ENCODE peak calls at places on chromosomes 4 and X, in ten cellular contexts. One of them, this sample, is unnamed.
A peak's percentile ranks its signal among the peaks of the same experiment; 100 is the strongest.

GRCh38 chr4:73257995-73258667 is 467 bp downstream of the ANKRD17 start:
- DNase-seq in thoracic aorta: peak; percentile 8
- DNase-seq in SK-N-SH: peak; percentile 57
- DNase-seq in PC-3: peak; percentile 35
- DNase-seq in lung: peak; percentile 29
- DNase-seq in stomach: no peak
- DNase-seq in Caco-2: peak; percentile 55
- DNase-seq in adrenal gland: peak; percentile 46
- DNase-seq in uterus: peak; percentile 31
- DNase-seq in lower lobe of right lung: no peak
- DNase-seq in this sample: peak; percentile 33

GRCh38 chr4:86400216-86400615 is 40.4 kb upstream of the MAPK10 start:
- DNase-seq in thoracic aorta: no peak
- DNase-seq in SK-N-SH: no peak
- DNase-seq in PC-3: no peak
- DNase-seq in lung: no peak
- DNase-seq in stomach: no peak
- DNase-seq in Caco-2: no peak
- DNase-seq in adrenal gland: no peak
- DNase-seq in uterus: no peak
- DNase-seq in lower lobe of right lung: no peak
- DNase-seq in this sample: no peak

GRCh38 chr4:74757136-74757535 is 37.2 kb downstream of the BTC start:
- DNase-seq in thoracic aorta: no peak
- DNase-seq in SK-N-SH: no peak
- DNase-seq in PC-3: no peak
- DNase-seq in lung: no peak
- DNase-seq in stomach: no peak
- DNase-seq in Caco-2: no peak
- DNase-seq in adrenal gland: no peak
- DNase-seq in uterus: no peak
- DNase-seq in lower lobe of right lung: no peak
- DNase-seq in this sample: no peak

GRCh38 chrX:139924696-139925094 is 8.2 kb downstream of the ATP11C start:
- DNase-seq in thoracic aorta: no peak
- DNase-seq in SK-N-SH: no peak
- DNase-seq in PC-3: no peak
- DNase-seq in lung: no peak
- DNase-seq in stomach: no peak
- DNase-seq in Caco-2: no peak
- DNase-seq in adrenal gland: no peak
- DNase-seq in uterus: no peak
- DNase-seq in lower lobe of right lung: no peak
- DNase-seq in this sample: no peak

GRCh38 chrX:119646515-119646914 is 40.3 kb upstream of the NKRF start:
- DNase-seq in thoracic aorta: no peak
- DNase-seq in SK-N-SH: no peak
- DNase-seq in PC-3: no peak
- DNase-seq in lung: no peak
- DNase-seq in stomach: no peak
- DNase-seq in Caco-2: no peak
- DNase-seq in adrenal gland: no peak
- DNase-seq in uterus: no peak
- DNase-seq in lower lobe of right lung: no peak
- DNase-seq in this sample: no peak

GRCh38 chr4:70666369-70666768 is at the start of gene JCHAIN:
- DNase-seq in thoracic aorta: no peak
- DNase-seq in SK-N-SH: no peak
- DNase-seq in PC-3: peak; percentile 23
- DNase-seq in lung: no peak
- DNase-seq in stomach: no peak
- DNase-seq in Caco-2: no peak
- DNase-seq in adrenal gland: no peak
- DNase-seq in uterus: no peak
- DNase-seq in lower lobe of right lung: no peak
- DNase-seq in this sample: no peak

GRCh38 chr4:106494066-106494465 is 125.5 kb upstream of the GIMD1 start:
- DNase-seq in thoracic aorta: no peak
- DNase-seq in SK-N-SH: no peak
- DNase-seq in PC-3: peak; percentile 11
- DNase-seq in lung: no peak
- DNase-seq in stomach: no peak
- DNase-seq in Caco-2: no peak
- DNase-seq in adrenal gland: no peak
- DNase-seq in uterus: no peak
- DNase-seq in lower lobe of right lung: no peak
- DNase-seq in this sample: no peak

GRCh38 chrX:10143071-10143983 is 13.4 kb upstream of the CLCN4 start:
- DNase-seq in thoracic aorta: no peak
- DNase-seq in SK-N-SH: no peak
- DNase-seq in PC-3: no peak
- DNase-seq in lung: no peak
- DNase-seq in stomach: no peak
- DNase-seq in Caco-2: no peak
- DNase-seq in adrenal gland: no peak
- DNase-seq in uterus: no peak
- DNase-seq in lower lobe of right lung: no peak
- DNase-seq in this sample: no peak

GRCh38 chr4:187069398-187069797 is 345.7 kb upstream of the FAT1 start:
- DNase-seq in thoracic aorta: no peak
- DNase-seq in SK-N-SH: no peak
- DNase-seq in PC-3: no peak
- DNase-seq in lung: no peak
- DNase-seq in stomach: no peak
- DNase-seq in Caco-2: no peak
- DNase-seq in adrenal gland: no peak
- DNase-seq in uterus: no peak
- DNase-seq in lower lobe of right lung: no peak
- DNase-seq in this sample: no peak

GRCh38 chr4:34193451-34194154 is 2050.7 kb downstream of the ARAP2 start:
- DNase-seq in thoracic aorta: no peak
- DNase-seq in SK-N-SH: no peak
- DNase-seq in PC-3: peak; percentile 25
- DNase-seq in lung: no peak
- DNase-seq in stomach: no peak
- DNase-seq in Caco-2: no peak
- DNase-seq in adrenal gland: no peak
- DNase-seq in uterus: no peak
- DNase-seq in lower lobe of right lung: no peak
- DNase-seq in this sample: no peak

GRCh38 chrX:8319359-8319758 is 145.3 kb upstream of the VCX3B start:
- DNase-seq in thoracic aorta: no peak
- DNase-seq in SK-N-SH: no peak
- DNase-seq in PC-3: no peak
- DNase-seq in lung: no peak
- DNase-seq in stomach: no peak
- DNase-seq in Caco-2: no peak
- DNase-seq in adrenal gland: no peak
- DNase-seq in uterus: no peak
- DNase-seq in lower lobe of right lung: no peak
- DNase-seq in this sample: no peak

GRCh38 chr4:119041951-119042560 is 93.6 kb upstream of the MYOZ2 start:
- DNase-seq in thoracic aorta: no peak
- DNase-seq in SK-N-SH: peak; percentile 63
- DNase-seq in PC-3: peak; percentile 77
- DNase-seq in lung: peak; percentile 56
- DNase-seq in stomach: peak; percentile 60
- DNase-seq in Caco-2: peak; percentile 72
- DNase-seq in adrenal gland: peak; percentile 60
- DNase-seq in uterus: peak; percentile 47
- DNase-seq in lower lobe of right lung: no peak
- DNase-seq in this sample: peak; percentile 45

GRCh38 chrX:121000589-121000988 is 15.0 kb upstream of the CT47A1 start:
- DNase-seq in thoracic aorta: no peak
- DNase-seq in SK-N-SH: peak; percentile 3
- DNase-seq in PC-3: peak; percentile 75
- DNase-seq in lung: no peak
- DNase-seq in stomach: no peak
- DNase-seq in Caco-2: no peak
- DNase-seq in adrenal gland: no peak
- DNase-seq in uterus: no peak
- DNase-seq in lower lobe of right lung: no peak
- DNase-seq in this sample: no peak

DNA sequence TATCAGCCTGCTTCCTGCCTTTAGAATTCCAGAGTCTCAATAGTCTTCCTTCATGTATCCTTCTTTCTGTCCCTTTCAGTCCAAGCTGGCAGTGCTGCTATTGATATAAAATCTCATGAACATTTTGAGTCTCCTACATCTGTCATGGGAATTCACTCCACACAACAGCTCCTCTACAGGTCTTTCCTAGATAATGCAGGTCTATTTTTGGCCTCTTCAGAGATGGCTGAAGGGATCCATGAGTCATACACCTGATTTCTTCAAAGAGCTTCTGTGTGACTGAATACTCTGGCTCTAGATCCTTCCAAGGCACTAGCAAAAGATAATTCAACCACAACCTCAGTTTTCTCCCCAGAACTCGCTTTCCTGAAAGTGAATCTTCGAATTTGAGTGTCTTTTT is 115.4 kb downstream of the STPG2 start:
- DNase-seq in thoracic aorta: no peak
- DNase-seq in SK-N-SH: no peak
- DNase-seq in PC-3: peak; percentile 81
- DNase-seq in lung: no peak
- DNase-seq in stomach: no peak
- DNase-seq in Caco-2: no peak
- DNase-seq in adrenal gland: no peak
- DNase-seq in uterus: no peak
- DNase-seq in lower lobe of right lung: no peak
- DNase-seq in this sample: no peak
- TF ChIP-seq CTCF in thoracic aorta: no peak
- TF ChIP-seq CTCF in SK-N-SH: peak; percentile 31
- TF ChIP-seq CTCF in PC-3: peak; percentile 59
- TF ChIP-seq CTCF in lung: no peak
- TF ChIP-seq CTCF in stomach: no peak
- TF ChIP-seq CTCF in Caco-2: no peak
- TF ChIP-seq CTCF in adrenal gland: peak; percentile 2
- TF ChIP-seq CTCF in uterus: no peak
- TF ChIP-seq CTCF in lower lobe of right lung: no peak
- TF ChIP-seq CTCF in this sample: no peak

GRCh38 chrX:24023538-24023937 is 3.4 kb downstream of the KLHL15 start:
- DNase-seq in thoracic aorta: no peak
- DNase-seq in SK-N-SH: no peak
- DNase-seq in PC-3: no peak
- DNase-seq in lung: no peak
- DNase-seq in stomach: no peak
- DNase-seq in Caco-2: no peak
- DNase-seq in adrenal gland: no peak
- DNase-seq in uterus: no peak
- DNase-seq in lower lobe of right lung: no peak
- DNase-seq in this sample: no peak
- H3K4me3 ChIP-seq in thoracic aorta: peak overlapping the region; percentile 89
- H3K4me3 ChIP-seq in SK-N-SH: peak overlapping the region; percentile 76
- H3K4me3 ChIP-seq in PC-3: peak overlapping the region; percentile 97
- H3K4me3 ChIP-seq in lung: no peak overlapping the region
- H3K4me3 ChIP-seq in stomach: peak overlapping the region; percentile 71
- H3K4me3 ChIP-seq in Caco-2: peak overlapping the region; percentile 79
- H3K4me3 ChIP-seq in adrenal gland: no peak overlapping the region
- H3K4me3 ChIP-seq in uterus: no peak overlapping the region
- H3K4me3 ChIP-seq in lower lobe of right lung: peak overlapping the region; percentile 75
- H3K4me3 ChIP-seq in this sample: peak overlapping the region; percentile 78

DNA sequence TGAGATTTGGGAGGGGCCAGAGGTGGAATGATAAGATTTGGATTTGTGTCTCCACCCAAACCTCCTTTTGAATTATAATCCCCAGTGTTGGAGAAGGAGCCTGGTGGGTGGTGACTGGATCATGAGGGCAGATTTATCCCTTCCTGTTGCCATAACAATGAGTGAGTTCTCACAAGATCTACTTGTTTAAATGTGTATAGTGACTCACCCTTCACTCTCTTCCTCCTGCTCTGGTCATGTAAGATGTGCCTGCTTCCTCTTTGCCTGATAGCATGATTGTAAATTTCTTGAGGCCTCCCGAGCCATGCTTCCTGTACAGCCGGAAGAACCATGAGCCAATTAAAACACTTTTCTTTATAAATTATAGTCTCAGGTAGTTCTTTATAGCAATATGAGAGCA is 348.6 kb downstream of the AR start:
- DNase-seq in thoracic aorta: no peak
- DNase-seq in SK-N-SH: no peak
- DNase-seq in PC-3: no peak
- DNase-seq in lung: no peak
- DNase-seq in stomach: no peak
- DNase-seq in Caco-2: no peak
- DNase-seq in adrenal gland: no peak
- DNase-seq in uterus: no peak
- DNase-seq in lower lobe of right lung: no peak
- DNase-seq in this sample: no peak
- H3K9me3 ChIP-seq in thoracic aorta: no peaks in the 10 kb centered on the region
- H3K9me3 ChIP-seq in SK-N-SH: peaks cover 8% of the 10 kb centered on the region
- H3K9me3 ChIP-seq in PC-3: peaks cover 3% of the 10 kb centered on the region
- H3K9me3 ChIP-seq in lung: peaks cover 18% of the 10 kb centered on the region
- H3K9me3 ChIP-seq in stomach: peaks cover 47% of the 10 kb centered on the region
- H3K9me3 ChIP-seq in Caco-2: no peaks in the 10 kb centered on the region
- H3K9me3 ChIP-seq in adrenal gland: peaks cover 6% of the 10 kb centered on the region
- H3K9me3 ChIP-seq in uterus: no peaks in the 10 kb centered on the region
- H3K9me3 ChIP-seq in lower lobe of right lung: no peaks in the 10 kb centered on the region
- H3K9me3 ChIP-seq in this sample: peaks cover 9% of the 10 kb centered on the region

GRCh38 chrX:42519666-42520231 is 258.2 kb downstream of the PPP1R2C start:
- DNase-seq in thoracic aorta: peak; percentile 3
- DNase-seq in SK-N-SH: no peak
- DNase-seq in PC-3: peak; percentile 27
- DNase-seq in lung: no peak
- DNase-seq in stomach: no peak
- DNase-seq in Caco-2: no peak
- DNase-seq in adrenal gland: no peak
- DNase-seq in uterus: no peak
- DNase-seq in lower lobe of right lung: no peak
- DNase-seq in this sample: no peak
- TF ChIP-seq CTCF in thoracic aorta: no peak
- TF ChIP-seq CTCF in SK-N-SH: peak; percentile 26
- TF ChIP-seq CTCF in PC-3: no peak
- TF ChIP-seq CTCF in lung: no peak
- TF ChIP-seq CTCF in stomach: no peak
- TF ChIP-seq CTCF in Caco-2: no peak
- TF ChIP-seq CTCF in adrenal gland: no peak
- TF ChIP-seq CTCF in uterus: no peak
- TF ChIP-seq CTCF in lower lobe of right lung: no peak
- TF ChIP-seq CTCF in this sample: no peak

DNA sequence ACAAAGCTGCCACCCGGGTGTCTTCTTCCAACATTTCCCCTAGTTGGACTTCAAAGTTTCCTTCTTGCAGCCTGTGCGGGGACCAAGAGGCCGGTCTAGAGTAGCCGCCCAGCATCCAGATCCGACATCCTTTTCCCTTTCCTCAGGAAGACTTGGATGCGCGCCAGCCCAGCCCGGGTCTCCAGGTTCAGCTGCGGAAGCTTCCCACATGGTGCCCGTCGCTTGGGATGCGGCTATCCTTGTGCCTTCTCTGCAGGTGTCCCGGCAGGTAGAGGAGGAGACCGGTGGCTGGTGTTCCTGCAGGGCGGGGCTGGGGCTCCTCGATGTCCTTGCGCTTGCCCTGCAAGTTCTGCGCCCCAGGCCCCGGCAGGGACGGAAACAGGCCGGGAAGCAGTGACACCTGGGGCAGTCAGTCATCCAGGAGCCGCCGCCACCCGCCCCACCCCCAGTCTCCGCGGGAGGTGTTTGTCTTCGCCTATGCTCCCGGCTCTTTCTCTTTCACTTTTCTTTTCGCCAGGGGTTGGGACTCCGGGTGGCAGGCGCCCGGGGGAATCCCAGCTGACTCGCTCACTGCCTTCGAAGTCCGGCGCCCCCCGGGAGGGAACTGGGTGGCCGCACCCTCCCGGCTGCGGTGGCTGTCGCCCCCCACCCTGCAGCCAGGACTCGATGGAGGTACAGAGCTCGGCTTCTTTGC is at the start of gene IL15:
- DNase-seq in thoracic aorta: peak; percentile 36
- DNase-seq in SK-N-SH: peak; percentile 70
- DNase-seq in PC-3: peak; percentile 86
- DNase-seq in lung: peak; percentile 74
- DNase-seq in stomach: peak; percentile 79
- DNase-seq in Caco-2: peak; percentile 70
- DNase-seq in adrenal gland: peak; percentile 69
- DNase-seq in uterus: peak; percentile 47
- DNase-seq in lower lobe of right lung: peak; percentile 84
- DNase-seq in this sample: peak; percentile 83
- H3K4me3 ChIP-seq in thoracic aorta: peak within 1 kb of the TSS; percentile 81
- H3K4me3 ChIP-seq in SK-N-SH: peak within 1 kb of the TSS; percentile 87
- H3K4me3 ChIP-seq in PC-3: peak within 1 kb of the TSS; percentile 92
- H3K4me3 ChIP-seq in lung: peak within 1 kb of the TSS; percentile 82
- H3K4me3 ChIP-seq in stomach: peak within 1 kb of the TSS; percentile 92
- H3K4me3 ChIP-seq in Caco-2: peak within 1 kb of the TSS; percentile 44
- H3K4me3 ChIP-seq in adrenal gland: peak within 1 kb of the TSS; percentile 49
- H3K4me3 ChIP-seq in uterus: peak within 1 kb of the TSS; percentile 83
- H3K4me3 ChIP-seq in lower lobe of right lung: peak within 1 kb of the TSS; percentile 84
- H3K4me3 ChIP-seq in this sample: peak within 1 kb of the TSS; percentile 64

This sample was measured in heart left ventricle.